ENCODE peak calls at places on chromosomes 16 and 17, in nine cellular contexts. Y is activated gamma-delta T cell treated with Interleukin-2 at 50 U/mL for 16 hours; M is epithelial cell of esophagus; P is neuronal stem cell; C is HFFc6; Q is ascending aorta; G is lung; R is A172; X is CD4-positive, alpha-beta memory T cell. B is an unnamed sample.

GRCh38 chr17:3944485-3945388 is 19.5 kb downstream of the ATP2A3 start:
- DNase-seq in Y (peak; percentile 32), M (peak; percentile 57), P (peak; percentile 82), C (no peak), Q (no peak), G (no peak), R (no peak), X (peak; percentile 44), B (peak; percentile 27)

GRCh38 chr17:81995463-81996231 is 18.2 kb downstream of the ASPSCR1 start:
- DNase-seq in Y (no peak), M (no peak), P (no peak), C (no peak), Q (no peak), G (no peak), R (no peak), X (no peak), B (no peak)

GRCh38 chr17:74547736-74548135 is 1.8 kb upstream of the CD300C start:
- DNase-seq in Y (no peak), M (no peak), P (no peak), C (no peak), Q (no peak), G (no peak), R (peak; percentile 89), X (no peak), B (no peak)

GRCh38 chr16:85421338-85422123 is 191.6 kb upstream of the GSE1 start:
- DNase-seq in Y (no peak), M (no peak), P (no peak), C (no peak), Q (no peak), G (no peak), R (no peak), X (no peak), B (no peak)

GRCh38 chr17:77769215-77769614 is 189.3 kb upstream of the TNRC6C start:
- DNase-seq in Y (no peak), M (no peak), P (no peak), C (no peak), Q (no peak), G (peak; percentile 37), R (peak; percentile 49), X (no peak), B (no peak)

GRCh38 chr17:8799001-8799850 is at the start of gene MFSD6L:
- DNase-seq in Y (no peak), M (peak; percentile 6), P (no peak), C (no peak), Q (no peak), G (no peak), R (no peak), X (no peak), B (no peak)

GRCh38 chr17:9932481-9932880 is 27.4 kb upstream of the RCVRN start:
- DNase-seq in Y (no peak), M (no peak), P (no peak), C (peak; percentile 20), Q (no peak), G (no peak), R (no peak), X (no peak), B (no peak)

GRCh38 chr17:62653831-62654829 is 26.7 kb downstream of the MRC2 start:
- DNase-seq in Y (no peak), M (no peak), P (peak; percentile 36), C (peak; percentile 64), Q (no peak), G (peak; percentile 56), R (peak; percentile 42), X (no peak), B (no peak)

GRCh38 chr16:30921459-30921747 is 2.0 kb upstream of the FBXL19 start:
- DNase-seq in Y (no peak), M (no peak), P (no peak), C (no peak), Q (no peak), G (no peak), R (no peak), X (no peak), B (no peak)

GRCh38 chr16:52497067-52497816 is 49.7 kb downstream of the TOX3 start:
- DNase-seq in Y (no peak), M (peak; percentile 58), P (no peak), C (no peak), Q (no peak), G (no peak), R (no peak), X (no peak), B (no peak)

GRCh38 chr17:1186923-1187771 is 7.4 kb upstream of the ABR start:
- DNase-seq in Y (peak; percentile 72), M (peak; percentile 83), P (peak; percentile 84), C (peak; percentile 83), Q (peak; percentile 92), G (peak; percentile 87), R (peak; percentile 77), X (peak; percentile 73), B (peak; percentile 63)

GRCh38 chr16:65487231-65487630 is 365.4 kb upstream of the CDH11 start:
- DNase-seq in Y (no peak), M (no peak), P (no peak), C (no peak), Q (no peak), G (no peak), R (no peak), X (no peak), B (no peak)

GRCh38 chr17:4772235-4772613 is 538 bp downstream of the TM4SF5 start:
- DNase-seq in Y (no peak), M (no peak), P (no peak), C (no peak), Q (no peak), G (no peak), R (no peak), X (no peak), B (no peak)

GRCh38 chr16:4415538-4416199 is 727 bp downstream of the CORO7 start:
- DNase-seq in Y (peak; percentile 53), M (peak; percentile 33), P (no peak), C (no peak), Q (no peak), G (peak; percentile 59), R (no peak), X (peak; percentile 81), B (peak; percentile 46)

GRCh38 chr16:20904507-20905079 is 4.0 kb downstream of the LYRM1 start:
- DNase-seq in Y (no peak), M (peak; percentile 41), P (no peak), C (peak; percentile 71), Q (no peak), G (no peak), R (peak; percentile 95), X (peak; percentile 48), B (peak; percentile 93)

GRCh38 chr16:10039220-10040096 is 142.8 kb downstream of the GRIN2A start:
- DNase-seq in Y (no peak), M (peak; percentile 7), P (peak; percentile 67), C (no peak), Q (no peak), G (no peak), R (no peak), X (no peak), B (no peak)

GRCh38 chr17:46122486-46122871 is 70.8 kb downstream of the KANSL1 start:
- DNase-seq in Y (no peak), M (no peak), P (no peak), C (no peak), Q (no peak), G (no peak), R (no peak), X (no peak), B (no peak)

GRCh38 chr16:81808933-81809480 is 29.9 kb downstream of the PLCG2 start:
- DNase-seq in Y (peak; percentile 23), M (no peak), P (no peak), C (no peak), Q (no peak), G (no peak), R (no peak), X (no peak), B (no peak)

B was measured in PC-9.